ENCODE peak calls at places on chromosomes 1 and 21, in five cellular contexts. K, X, U, N and D are unnamed samples.

GRCh38 chr21:42079008-42079938 is 8.2 kb downstream of the UMODL1 start:
- DNase-seq in U (no peak), X (no peak), K (no peak), N (no peak), D (no peak)

GRCh38 chr1:171909711-171910110 is 68.4 kb downstream of the DNM3 start:
- DNase-seq in K (no peak), U (peak), X (no peak), N (no peak), D (no peak)

GRCh38 chr21:38729745-38730401 is 75.9 kb upstream of the ETS2 start:
- DNase-seq in N (peak), K (no peak), X (no peak), U (no peak), D (no peak)

GRCh38 chr1:205442051-205442721 is 13.7 kb downstream of the BLACAT1 start:
- DNase-seq in U (no peak), N (no peak), X (no peak), K (no peak), D (no peak)

GRCh38 chr1:223645903-223646302 is 19.6 kb downstream of the CAPN8 start:
- DNase-seq in K (no peak), X (no peak), N (no peak), U (no peak), D (no peak)

GRCh38 chr1:13965770-13966398 is 265.9 kb downstream of the PRDM2 start:
- DNase-seq in X (no peak), N (peak), U (peak), K (peak), D (peak)

GRCh38 chr21:35996217-35996616 is 64.1 kb downstream of the SETD4 start:
- DNase-seq in U (no peak), K (no peak), N (no peak), X (no peak), D (no peak)

GRCh38 chr21:26795866-26796329 is 49.3 kb downstream of the ADAMTS1 start:
- DNase-seq in U (no peak), X (no peak), K (peak), N (no peak), D (no peak)

GRCh38 chr21:39674794-39675193 is 62.1 kb downstream of the B3GALT5 start:
- DNase-seq in N (no peak), X (no peak), K (no peak), U (no peak), D (no peak)

GRCh38 chr1:22739648-22740385 is 29.2 kb downstream of the EPHB2 start:
- DNase-seq in X (no peak), N (peak), K (peak), U (no peak), D (no peak)

GRCh38 chr1:224116131-224116530 is 2.2 kb downstream of the FBXO28 start:
- DNase-seq in U (peak), X (peak), N (peak), K (peak), D (peak)

GRCh38 chr1:31977361-31978131 is 36.1 kb upstream of the KHDRBS1 start:
- DNase-seq in X (no peak), K (peak), N (peak), U (peak), D (peak)

GRCh38 chr1:160325252-160325651 is 17.8 kb downstream of the COPA start:
- DNase-seq in X (no peak), K (no peak), N (no peak), U (no peak), D (no peak)

GRCh38 chr21:34883501-34884271 is 165.4 kb downstream of the RUNX1 start:
- DNase-seq in X (no peak), U (no peak), N (no peak), K (no peak), D (no peak)

GRCh38 chr1:172246521-172247390 is 173.7 kb upstream of the C1orf105 start:
- DNase-seq in K (no peak), U (no peak), N (no peak), X (no peak), D (no peak)

GRCh38 chr1:175572932-175573871 is 170.2 kb downstream of the TNR start:
- DNase-seq in U (no peak), N (no peak), K (no peak), X (no peak), D (no peak)

GRCh38 chr21:46604975-46605758 is at the start of gene S100B:
- DNase-seq in N (peak), U (peak), K (no peak), X (no peak), D (no peak)

GRCh38 chr1:165900576-165901380 is 73.4 kb downstream of the UCK2 start:
- DNase-seq in K (no peak), N (no peak), U (no peak), X (no peak), D (peak)

GRCh38 chr1:40847023-40847740 is 15.0 kb downstream of the CITED4 start:
- DNase-seq in X (no peak), U (peak), N (no peak), K (no peak), D (no peak)

GRCh38 chr1:25590096-25590824 is 26.3 kb upstream of the MAN1C1 start:
- DNase-seq in N (no peak), K (no peak), X (no peak), U (no peak), D (no peak)

GRCh38 chr1:26321315-26322041 is 3.7 kb downstream of the CD52 start:
- DNase-seq in K (peak), N (peak), U (peak), X (peak), D (peak)

GRCh38 chr21:30249936-30250335 is 32.8 kb downstream of the KRTAP24-1 start:
- DNase-seq in K (no peak), U (no peak), X (no peak), N (no peak), D (no peak)

GRCh38 chr1:156858959-156859522 is at the start of gene INSRR:
- DNase-seq in K (no peak), N (peak), U (peak), X (no peak), D (no peak)

GRCh38 chr1:167705250-167705649 is 16.5 kb upstream of the MPZL1 start:
- DNase-seq in K (no peak), N (no peak), U (peak), X (no peak), D (no peak)

GRCh38 chr1:114355240-114355639 is 155.8 kb downstream of the TRIM33 start:
- DNase-seq in X (no peak), N (no peak), U (no peak), K (no peak), D (no peak)

GRCh38 chr1:114350731-114351445 is 160.1 kb downstream of the TRIM33 start:
- DNase-seq in N (no peak), K (no peak), X (no peak), U (no peak), D (no peak)

GRCh38 chr1:114353233-114353632 is 157.8 kb downstream of the TRIM33 start:
- DNase-seq in N (peak), K (no peak), X (no peak), U (peak), D (peak)

GRCh38 chr1:114349891-114350605 is 161.0 kb downstream of the TRIM33 start:
- DNase-seq in U (no peak), K (no peak), N (no peak), X (no peak), D (no peak)

GRCh38 chr1:114352797-114353196 is 158.2 kb downstream of the TRIM33 start:
- DNase-seq in N (no peak), U (peak), X (no peak), K (no peak), D (no peak)
- TF ChIP-seq JUNB in N (no peak), U (no peak), X (no peak), K (no peak), D (no peak)

GRCh38 chr1:43536196-43536863 is 5.6 kb downstream of the PTPRF start:
- DNase-seq in K (no peak), U (no peak), X (no peak), N (no peak), D (no peak)
- TF ChIP-seq JUNB in K (no peak), U (no peak), X (no peak), N (no peak), D (no peak)

GRCh38 chr1:84481317-84481716 is 2.3 kb downstream of the RPF1 start:
- DNase-seq in N (peak), U (no peak), X (no peak), K (no peak), D (no peak)
- TF ChIP-seq JUNB in N (no peak), U (no peak), X (no peak), K (no peak), D (no peak)

DNA sequence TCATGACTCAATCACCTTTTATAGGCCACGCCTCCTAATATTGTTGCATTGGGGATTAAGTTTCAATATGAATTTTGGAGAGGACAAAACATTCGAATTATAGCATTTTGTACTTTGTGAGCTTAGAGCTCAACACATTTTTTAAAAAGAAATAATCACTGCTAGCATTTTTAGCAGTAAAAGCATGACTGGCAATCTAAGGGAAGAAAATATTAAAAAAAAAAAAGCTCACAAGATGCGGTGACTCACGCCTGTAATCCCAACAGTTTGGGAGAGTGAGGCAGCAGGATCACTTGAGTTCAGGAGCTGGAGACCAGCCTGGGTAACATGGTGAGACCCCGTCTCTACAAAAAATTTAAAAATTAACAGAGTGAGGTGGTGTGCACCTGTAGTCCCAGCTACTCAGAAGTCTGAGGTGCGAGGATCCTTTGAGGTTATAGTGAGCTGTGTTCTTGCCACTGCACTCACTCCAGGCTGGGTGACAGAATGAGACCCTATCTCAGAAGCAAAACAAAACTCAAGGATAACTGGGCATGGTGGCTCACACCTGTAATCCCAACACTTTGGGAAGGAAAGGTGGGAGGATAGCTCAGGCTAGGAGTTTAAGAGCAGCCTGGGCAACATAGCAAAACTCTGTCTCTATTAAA is 28.8 kb upstream of the DIPK1A start:
- DNase-seq in X (no peak), K (no peak), U (no peak), N (no peak), D (no peak)
- TF ChIP-seq JUNB in X (no peak), K (no peak), U (no peak), N (no peak), D (no peak)

GRCh38 chr1:12460911-12461621 is 156.9 kb downstream of the DHRS3 start:
- DNase-seq in X (no peak), U (no peak), N (peak), K (no peak), D (no peak)

GRCh38 chr1:12457771-12458170 is 160.2 kb downstream of the DHRS3 start:
- DNase-seq in X (no peak), N (no peak), K (no peak), U (no peak), D (no peak)

GRCh38 chr1:12461764-12462163 is 156.2 kb downstream of the DHRS3 start:
- DNase-seq in U (no peak), N (no peak), K (no peak), X (no peak), D (no peak)

GRCh38 chr1:12458571-12458970 is 159.4 kb downstream of the DHRS3 start:
- DNase-seq in U (no peak), X (no peak), K (no peak), N (no peak), D (no peak)

DNA sequence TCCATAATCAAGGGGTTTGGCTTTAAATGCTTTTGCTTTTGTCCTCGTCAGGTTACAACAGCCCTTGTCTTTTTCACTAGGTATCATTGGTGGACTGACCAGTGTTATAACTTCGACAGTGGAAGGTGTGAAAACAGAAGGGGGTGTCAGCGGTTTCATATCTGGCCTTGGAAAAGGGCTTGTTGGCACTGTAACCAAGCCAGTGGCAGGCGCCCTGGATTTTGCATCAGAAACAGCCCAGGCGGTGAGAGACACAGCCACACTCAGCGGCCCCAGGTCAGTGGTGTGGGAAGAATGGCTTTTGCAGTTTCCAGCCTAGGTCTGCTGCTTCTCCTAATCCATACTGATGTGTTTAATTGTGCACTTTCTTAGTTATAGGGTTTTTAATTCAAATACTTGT is 157.9 kb downstream of the DHRS3 start:
- DNase-seq in X (no peak), N (no peak), U (no peak), K (no peak), D (no peak)
- TF ChIP-seq JUNB in X (no peak), N (no peak), U (no peak), K (no peak), D (no peak)

DNA sequence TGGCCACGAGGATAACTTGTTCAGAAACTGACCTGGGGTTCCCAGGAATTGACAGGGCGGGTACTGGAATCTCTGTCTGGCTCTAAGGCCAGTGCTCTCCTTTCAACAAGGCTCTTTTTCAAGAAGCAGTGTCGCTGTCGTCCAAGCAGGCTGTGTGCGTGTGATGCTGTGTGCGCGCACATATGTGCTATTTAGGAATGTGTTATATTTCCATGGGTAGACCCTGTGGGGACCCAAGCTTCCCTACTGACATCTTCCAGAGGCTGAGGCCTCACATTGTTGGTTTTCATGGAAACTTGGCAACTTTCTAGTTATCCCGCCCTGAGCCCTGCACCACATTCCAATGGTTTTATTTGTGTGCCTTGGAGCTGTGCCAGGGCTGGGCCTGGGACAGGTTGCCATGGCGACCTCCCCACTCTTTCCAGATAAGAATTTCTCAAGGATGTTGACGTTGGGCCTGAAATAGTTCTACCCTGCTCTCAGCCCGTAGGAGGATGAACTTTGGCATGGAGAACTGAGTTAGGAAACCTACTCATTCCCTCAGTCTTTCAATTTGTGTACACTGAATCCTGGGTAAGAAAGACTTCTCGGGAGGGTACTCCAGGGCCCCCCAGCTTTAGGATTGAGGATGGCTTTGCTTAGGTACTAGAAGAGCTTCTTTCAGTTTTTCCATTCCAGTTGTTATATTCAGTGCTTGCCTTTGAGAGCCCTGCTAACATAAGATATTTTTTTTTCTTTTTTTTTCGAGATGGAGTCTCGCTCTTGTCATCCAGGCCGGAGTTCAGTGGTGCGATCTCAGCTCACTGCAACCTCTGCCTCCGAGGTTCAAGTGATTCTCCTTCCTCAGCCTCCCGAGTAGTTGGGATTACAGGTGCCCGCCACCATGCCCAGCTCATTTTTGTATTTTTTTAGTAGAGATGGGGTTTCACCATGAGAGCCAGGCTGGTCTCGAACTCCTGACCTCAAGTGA is 38.8 kb upstream of the SRSF10 start:
- DNase-seq in X (no peak), K (peak), N (peak), U (peak), D (peak)
- TF ChIP-seq JUNB in X (no peak), K (no peak), N (no peak), U (no peak), D (no peak)

DNA sequence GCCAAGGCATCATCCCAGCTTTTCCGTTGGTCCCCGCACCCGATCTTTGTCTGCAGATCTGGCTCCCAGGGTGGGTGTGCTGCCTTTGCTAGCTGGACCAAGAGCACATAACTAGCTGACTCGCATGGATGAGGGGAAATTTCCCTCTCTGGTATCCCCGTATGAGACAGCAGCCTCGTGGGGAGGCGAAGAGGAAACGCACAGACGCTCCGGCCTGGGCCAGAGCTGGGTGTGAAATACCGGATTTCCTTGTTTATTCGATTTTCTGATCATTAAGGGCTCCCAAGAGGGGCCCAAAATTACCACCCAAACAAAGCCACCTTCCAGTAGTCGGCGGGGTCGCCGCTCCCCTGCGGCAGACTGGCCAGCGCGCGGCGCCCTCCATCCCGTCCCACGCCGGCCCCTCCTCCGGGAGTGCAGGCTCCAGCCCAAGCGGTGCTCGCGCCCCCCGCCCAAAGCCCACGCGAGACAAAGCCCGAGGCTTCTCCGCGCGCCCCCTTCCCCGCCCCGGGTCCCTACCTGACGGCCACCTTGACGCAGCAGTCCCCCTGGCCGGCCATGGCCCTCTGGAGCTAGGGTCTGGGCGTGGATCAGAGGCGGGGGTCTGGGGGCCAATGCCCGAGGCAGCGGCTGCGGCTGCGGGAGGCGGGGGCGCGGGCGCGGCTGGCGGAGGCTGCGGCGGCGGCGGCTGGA is 544 bp downstream of the KIF21B start:
- DNase-seq in X (no peak), U (peak), N (no peak), K (no peak), D (no peak)
- TF ChIP-seq JUNB in X (no peak), U (no peak), N (no peak), K (no peak), D (no peak)

DNA sequence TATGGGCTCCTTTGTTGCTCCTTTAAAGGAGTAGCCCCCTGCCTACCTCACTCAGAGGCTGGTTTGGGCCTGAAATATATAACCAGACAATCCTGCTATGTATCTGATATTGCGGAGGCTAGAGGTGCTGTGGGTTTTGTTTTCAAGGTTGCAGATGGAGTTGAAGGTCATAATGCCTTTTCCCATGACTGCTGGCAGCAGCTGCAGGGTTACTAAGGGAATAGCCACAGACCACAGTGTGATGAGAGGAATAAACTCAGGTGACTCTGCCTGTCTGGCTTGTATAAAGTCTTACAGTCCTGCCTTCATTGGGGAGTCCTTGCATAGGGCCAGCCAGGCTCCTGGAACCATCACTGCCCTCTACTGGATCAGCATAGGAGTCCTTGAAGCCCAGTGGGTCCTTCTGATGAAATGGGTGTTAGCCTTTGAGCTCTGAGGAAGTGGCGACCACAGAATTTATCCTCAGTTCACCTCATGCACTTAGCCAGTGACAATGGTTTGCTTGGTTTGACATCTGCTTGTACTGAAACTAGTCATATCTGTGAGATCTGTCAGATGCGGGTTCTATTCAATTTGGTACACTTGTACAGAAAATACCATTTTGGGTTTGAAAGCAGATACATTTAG is 174.4 kb upstream of the HMCN1 start:
- DNase-seq in N (peak), K (peak), X (peak), U (peak), D (peak)
- TF ChIP-seq JUNB in N (no peak), K (no peak), X (peak), U (no peak), D (no peak)